ENCODE peak calls at places on chromosomes 11 and 22, in six cellular contexts. J, Y, N, L, Q and A are unnamed samples.

GRCh38 chr22:40853961-40854360 is 2.5 kb downstream of the ST13 start:
- DNase-seq in J (peak), Q (no peak), L (no peak), N (no peak), Y (no peak), A (no peak)

GRCh38 chr11:72475359-72475758 is 41.0 kb upstream of the CLPB start:
- DNase-seq in J (no peak), L (no peak), Q (no peak), N (no peak), Y (no peak), A (peak)

GRCh38 chr11:115980336-115980735 is 476.1 kb upstream of the CADM1 start:
- DNase-seq in J (no peak), Q (no peak), L (no peak), Y (no peak), N (no peak), A (no peak)

GRCh38 chr11:118113031-118113430 is 26.3 kb upstream of the SMIM35 start:
- DNase-seq in N (no peak), Q (no peak), J (no peak), Y (no peak), L (no peak), A (no peak)

GRCh38 chr22:26471522-26471921 is 12.1 kb downstream of the HPS4 start:
- DNase-seq in J (peak), Y (peak), L (peak), N (no peak), Q (peak), A (no peak)

GRCh38 chr11:4926607-4927006 is 2.5 kb upstream of the OR51G1 start:
- DNase-seq in Y (no peak), Q (peak), J (no peak), L (no peak), N (no peak), A (no peak)

GRCh38 chr22:27794244-27794643 is 7.3 kb downstream of the MN1 start:
- DNase-seq in Q (no peak), L (no peak), Y (no peak), J (no peak), N (no peak), A (no peak)

GRCh38 chr11:31412946-31413345 is 43.3 kb downstream of the DNAJC24 start:
- DNase-seq in Q (peak), J (peak), L (peak), N (no peak), Y (no peak), A (no peak)

GRCh38 chr11:16981651-16982194 is 32.5 kb downstream of the PLEKHA7 start:
- DNase-seq in Y (peak), N (peak), Q (peak), J (peak), L (peak), A (peak)

GRCh38 chr11:104623518-104623917 is 274.7 kb downstream of the CASP12 start:
- DNase-seq in Q (peak), J (peak), L (peak), Y (no peak), N (no peak), A (no peak)

GRCh38 chr11:15878756-15879155 is 477.6 kb downstream of the SOX6 start:
- DNase-seq in Y (no peak), J (no peak), L (no peak), Q (no peak), N (no peak), A (no peak)

GRCh38 chr22:30856699-30857098 is 111.9 kb downstream of the MORC2 start:
- DNase-seq in J (no peak), Y (no peak), L (no peak), Q (no peak), N (no peak), A (peak)

GRCh38 chr11:35141538-35141937 is 2.6 kb downstream of the CD44 start:
- DNase-seq in Y (no peak), L (no peak), J (peak), Q (no peak), N (no peak), A (no peak)

GRCh38 chr11:127063191-127063590 is 62.6 kb upstream of the KIRREL3 start:
- DNase-seq in L (no peak), N (no peak), J (peak), Y (no peak), Q (no peak), A (peak)

GRCh38 chr11:22508691-22509090 is 116.9 kb downstream of the FANCF start:
- DNase-seq in L (no peak), J (no peak), Q (no peak), Y (no peak), N (no peak), A (no peak)

GRCh38 chr11:11179239-11179638 is 173.8 kb downstream of the CSNK2A3 start:
- DNase-seq in J (peak), Q (peak), L (peak), Y (no peak), N (no peak), A (no peak)

GRCh38 chr11:104668797-104669463 is 229.3 kb downstream of the CASP12 start:
- DNase-seq in N (no peak), Q (peak), Y (no peak), L (peak), J (peak), A (no peak)

GRCh38 chr22:31451709-31452571 is 37.7 kb downstream of the EIF4ENIF1 start:
- DNase-seq in Q (peak), Y (no peak), L (peak), J (peak), N (no peak), A (no peak)

GRCh38 chr11:129973809-129974208 is 28.8 kb downstream of the PRDM10 start:
- DNase-seq in J (no peak), N (peak), Y (peak), L (no peak), Q (no peak), A (peak)

GRCh38 chr22:50546326-50547230 is 879 bp downstream of the KLHDC7B start:
- DNase-seq in Y (no peak), J (no peak), N (no peak), L (no peak), Q (no peak), A (peak)

GRCh38 chr22:50545522-50546325 is at the start of gene KLHDC7B:
- DNase-seq in L (no peak), J (peak), Q (no peak), Y (no peak), N (no peak), A (no peak)

GRCh38 chr22:50542416-50542927 is 3.2 kb upstream of the KLHDC7B start:
- DNase-seq in Y (no peak), J (no peak), L (no peak), N (no peak), Q (no peak), A (no peak)

GRCh38 chr22:50544746-50545253 is 899 bp upstream of the KLHDC7B start:
- DNase-seq in L (no peak), J (no peak), Q (no peak), Y (no peak), N (no peak), A (no peak)

DNA sequence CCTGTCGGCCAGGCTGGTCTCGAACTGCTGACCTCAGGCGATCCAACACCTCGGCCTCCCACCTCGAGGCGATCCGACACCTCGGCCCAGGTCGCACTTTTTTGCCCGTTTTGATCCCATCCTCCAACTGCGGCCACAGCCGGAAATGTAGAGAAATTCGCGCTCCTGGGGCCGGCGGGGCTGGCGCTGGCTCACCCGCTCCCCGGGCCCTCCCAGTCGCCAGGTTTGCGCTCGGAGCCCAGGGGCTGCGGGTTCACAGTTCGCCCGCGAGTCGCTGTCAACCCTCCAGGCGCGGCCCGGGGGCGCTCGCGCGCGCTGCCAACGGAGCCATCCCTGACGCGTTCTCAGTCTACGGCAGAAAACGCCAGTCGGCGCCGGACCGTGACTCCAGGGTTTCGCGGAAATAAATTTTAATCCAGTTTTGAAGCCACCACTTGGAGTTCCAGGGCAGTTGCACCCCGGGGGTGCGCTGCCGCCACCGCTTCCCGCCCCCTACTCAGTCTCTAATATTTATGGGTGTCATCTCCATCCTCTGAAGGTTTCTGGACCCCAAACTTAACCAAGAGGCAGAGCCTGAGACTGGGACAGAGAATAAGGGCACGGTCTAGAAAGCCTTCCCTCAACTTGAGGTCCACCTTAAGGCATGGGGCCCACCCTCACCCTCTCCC is 1.5 kb upstream of the KLHDC7B start:
- DNase-seq in Q (peak), J (peak), Y (no peak), N (peak), L (peak), A (peak)
- TF ChIP-seq CTCF in Q (peak), J (peak), Y (peak), N (peak), L (peak), A (peak)

DNA sequence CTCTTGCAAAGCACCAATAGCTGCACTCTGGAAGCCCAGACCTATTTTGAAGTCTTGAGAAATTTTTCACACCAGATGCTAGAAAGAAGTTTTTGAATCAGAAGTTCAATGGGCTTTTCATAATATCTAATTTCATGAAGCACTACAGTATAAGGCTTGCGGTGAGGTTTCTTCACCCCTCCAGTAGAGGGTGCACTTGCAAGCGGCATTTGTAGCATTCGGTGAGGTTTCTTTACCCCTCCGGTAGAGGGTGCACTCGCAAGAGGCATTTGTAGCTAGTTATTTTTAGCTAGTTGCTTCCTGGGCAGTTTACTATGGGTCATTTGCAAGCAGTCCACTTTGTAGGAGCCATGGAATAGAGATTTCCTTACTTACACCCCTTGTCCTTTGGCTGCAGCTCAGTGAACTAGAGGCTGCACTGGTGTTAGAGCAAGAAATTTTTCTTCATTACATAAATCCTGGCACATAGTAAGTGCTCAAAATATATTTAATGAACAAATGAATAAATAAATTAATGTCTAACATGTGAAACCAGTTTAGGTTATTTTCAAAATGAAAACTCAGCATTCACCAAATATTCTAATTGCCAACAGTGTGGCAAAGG is 7.8 kb upstream of the NOX4 start:
- DNase-seq in Q (no peak), L (no peak), J (no peak), Y (no peak), N (no peak), A (no peak)
- TF ChIP-seq CTCF in Q (no peak), L (no peak), J (peak), Y (peak), N (peak), A (peak)

GRCh38 chr11:58652726-58653280 is 30.3 kb downstream of the CNTF start:
- DNase-seq in L (no peak), J (no peak), N (no peak), Q (no peak), Y (no peak), A (no peak)
- TF ChIP-seq CTCF in L (no peak), J (no peak), N (no peak), Q (no peak), Y (no peak), A (no peak)

DNA sequence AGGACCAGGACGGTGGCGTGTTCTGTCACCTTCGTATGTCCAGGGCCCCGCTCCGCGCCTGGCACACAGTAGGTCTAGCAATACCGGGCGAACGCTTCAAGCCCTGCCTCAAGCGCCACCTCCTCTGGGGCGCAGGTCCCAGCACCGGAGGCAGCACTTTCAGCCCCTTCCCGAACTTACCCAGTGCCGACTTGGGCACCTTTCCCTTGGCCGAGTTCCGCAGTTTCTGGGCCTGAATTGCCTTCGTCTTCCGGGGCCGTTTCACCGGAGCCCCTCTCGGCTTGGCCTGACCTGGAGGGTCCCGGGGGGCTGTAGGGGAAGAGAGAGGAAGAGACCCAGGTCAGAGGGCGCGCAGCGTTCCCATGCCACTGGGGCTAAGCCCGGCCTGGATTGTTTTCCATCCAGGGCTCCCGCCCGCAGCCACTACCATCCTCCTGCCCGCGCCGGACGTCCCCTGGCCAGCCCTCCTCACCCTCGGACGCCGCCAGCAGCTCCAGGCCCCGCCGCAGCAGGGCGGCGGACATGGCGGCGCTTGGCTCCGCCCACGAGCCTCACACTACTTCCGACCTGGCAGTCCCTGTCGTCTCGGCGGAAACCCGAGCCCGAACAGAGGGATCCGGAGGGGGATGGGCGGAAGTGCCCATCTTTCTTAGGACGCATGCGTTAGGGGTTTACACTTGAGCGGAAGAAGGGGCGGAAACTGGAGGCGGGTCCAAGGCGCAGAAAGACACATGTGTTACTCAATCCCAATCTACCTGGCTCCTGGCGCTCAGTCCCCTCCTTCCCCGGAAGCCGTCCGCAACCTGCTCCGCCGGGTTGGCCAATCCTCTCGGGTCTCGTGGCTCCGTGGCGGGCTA is at the start of gene RPS19BP1:
- DNase-seq in J (peak), Q (peak), N (peak), L (peak), Y (peak), A (peak)
- TF ChIP-seq CTCF in J (no peak), Q (no peak), N (no peak), L (no peak), Y (no peak), A (no peak)

GRCh38 chr22:21020802-21021429 is 6.0 kb downstream of the P2RX6 start:
- DNase-seq in N (no peak), Q (no peak), L (no peak), Y (no peak), J (no peak), A (no peak)
- TF ChIP-seq CTCF in N (peak), Q (peak), L (peak), Y (peak), J (peak), A (peak)

GRCh38 chr22:21025266-21025665 is 7.1 kb downstream of the SLC7A4 start:
- DNase-seq in Q (no peak), L (no peak), J (no peak), N (no peak), Y (no peak), A (no peak)

GRCh38 chr22:21026783-21027692 is 5.3 kb downstream of the SLC7A4 start:
- DNase-seq in J (peak), L (no peak), N (no peak), Y (no peak), Q (peak), A (no peak)

GRCh38 chr22:21028277-21029251 is 3.8 kb downstream of the SLC7A4 start:
- DNase-seq in J (no peak), L (no peak), Q (no peak), Y (no peak), N (no peak), A (no peak)

GRCh38 chr22:21022955-21023614 is 8.1 kb downstream of the P2RX6 start:
- DNase-seq in N (no peak), L (no peak), Q (no peak), Y (no peak), J (no peak), A (no peak)

DNA sequence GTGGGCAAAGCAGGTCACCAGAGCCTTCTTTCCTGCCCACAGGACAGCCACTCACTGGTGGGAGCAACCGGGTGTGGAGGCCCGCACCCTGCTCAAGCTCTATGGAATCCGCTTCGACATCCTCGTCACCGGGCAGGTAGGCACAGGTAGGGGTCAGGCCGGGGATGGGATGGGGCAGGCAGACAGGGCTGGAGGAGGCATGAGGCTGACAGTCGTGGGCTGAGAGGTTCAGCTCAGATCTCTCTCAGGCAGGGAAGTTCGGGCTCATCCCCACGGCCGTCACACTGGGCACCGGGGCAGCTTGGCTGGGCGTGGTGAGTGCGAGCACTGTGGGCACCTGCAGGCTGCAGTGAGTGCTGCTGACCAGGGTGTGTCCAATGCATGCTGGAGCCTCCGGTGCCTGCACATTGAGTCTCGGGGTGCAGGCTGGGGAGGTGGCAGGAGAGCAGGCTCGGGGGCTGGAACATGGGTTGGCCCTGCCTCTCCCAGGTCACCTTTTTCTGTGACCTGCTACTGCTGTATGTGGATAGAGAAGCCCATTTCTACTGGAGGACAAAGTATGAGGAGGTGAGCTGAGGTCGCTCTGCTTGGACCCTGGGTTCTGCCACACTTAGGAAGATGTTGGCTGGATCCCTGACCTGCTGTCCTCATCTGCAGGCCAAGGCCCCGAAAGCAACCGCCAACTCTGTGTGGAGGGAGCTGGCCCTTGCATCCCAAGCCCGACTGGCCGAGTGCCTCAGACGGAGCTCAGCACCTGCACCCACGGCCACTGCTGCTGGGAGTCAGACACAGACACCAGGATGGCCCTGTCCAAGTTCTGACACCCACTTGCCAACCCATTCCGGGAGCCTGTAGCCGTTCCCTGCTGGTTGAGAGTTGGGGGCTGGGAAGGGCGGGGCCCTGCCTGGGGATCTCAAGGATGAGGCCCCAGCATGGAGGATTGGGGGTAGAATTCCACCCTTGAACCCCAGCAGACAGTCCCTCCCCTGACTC is 6.3 kb downstream of the SLC7A4 start:
- DNase-seq in Q (no peak), L (no peak), Y (no peak), J (no peak), N (no peak), A (no peak)
- TF ChIP-seq CTCF in Q (no peak), L (no peak), Y (no peak), J (no peak), N (no peak), A (no peak)

GRCh38 chr22:45553333-45554039 is 50.8 kb downstream of the FBLN1 start:
- DNase-seq in J (peak), Q (peak), N (peak), L (peak), Y (peak), A (peak)
- TF ChIP-seq CTCF in J (peak), Q (peak), N (peak), L (peak), Y (peak), A (peak)

DNA sequence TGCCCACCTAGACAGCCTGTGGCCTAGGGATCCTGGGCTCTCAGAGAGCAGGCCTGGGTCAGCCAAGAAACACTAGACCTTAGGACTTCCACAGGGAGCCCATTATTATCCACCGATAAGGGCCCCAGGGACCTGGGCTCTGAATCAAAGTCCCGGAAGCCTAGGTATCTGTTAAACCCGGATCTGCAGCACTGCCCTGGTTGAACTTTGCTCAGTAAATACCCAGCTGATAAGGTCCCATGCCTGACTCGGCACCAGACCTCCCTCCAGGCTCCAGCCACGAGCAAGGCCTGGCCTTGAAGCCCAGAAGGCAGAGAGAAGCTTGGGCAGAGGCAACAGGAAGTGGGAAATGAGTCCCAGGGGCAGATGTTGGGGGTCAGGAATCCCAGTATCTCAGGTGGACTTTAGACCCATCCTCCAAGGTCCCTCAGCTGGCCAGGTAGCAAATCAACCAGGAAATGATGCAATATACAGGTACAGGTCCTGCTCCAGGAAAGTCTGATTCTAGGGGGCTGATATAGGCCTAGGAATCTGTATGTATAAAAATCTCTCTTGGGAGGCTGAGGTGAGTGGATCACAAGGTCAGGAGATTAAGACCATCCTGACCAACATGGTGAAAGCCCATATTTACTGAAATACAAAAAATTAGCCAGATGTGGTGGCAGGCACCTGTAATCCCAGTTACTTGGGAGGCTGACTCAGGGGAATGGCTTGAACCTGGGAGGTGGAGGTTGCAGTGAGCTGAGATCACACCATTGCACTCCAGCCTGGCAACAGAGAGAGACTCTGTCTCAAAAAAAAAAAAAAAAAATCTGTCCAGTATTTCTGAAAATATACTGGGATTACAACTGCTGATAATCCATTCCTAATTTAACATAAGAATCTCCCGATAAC is 18.7 kb downstream of the POU2AF1 start:
- DNase-seq in Q (no peak), N (no peak), Y (no peak), J (no peak), L (no peak), A (no peak)
- TF ChIP-seq CTCF in Q (no peak), N (no peak), Y (no peak), J (no peak), L (no peak), A (no peak)